ENCODE peak calls at places on chromosome 20, in seven cellular contexts. S is astrocyte of the spinal cord; O is NCI-H1417; M is NCI-H510A treated with DMSO at 0.1 percent for 48 hours; D is stimulated activated CD4-positive, alpha-beta T cell treated with anti-CD3 and anti-CD28 coated beads, Interleukin-2, amount 100 ng/mL, for 48 hours; L is small intestine; P is HS-27A. I is an unnamed sample.
A peak's percentile ranks its signal among the peaks of the same experiment; 100 is the strongest.

GRCh38 chr20:25273046-25273445 is 25.2 kb downstream of the PYGB start:
- DNase-seq in M (no peak), P (no peak), D (no peak), L (no peak), O (no peak), S (no peak), I (no peak)

GRCh38 chr20:48051810-48052491 is 266.7 kb upstream of the SULF2 start:
- DNase-seq in P (no peak), S (peak; percentile 67), L (no peak), D (no peak), O (no peak), M (no peak), I (peak; percentile 64)

GRCh38 chr20:34292496-34292895 is 10.7 kb downstream of the AHCY start:
- DNase-seq in D (no peak), S (no peak), O (no peak), P (no peak), L (no peak), M (no peak), I (no peak)

GRCh38 chr20:63216041-63216848 is at the start of gene YTHDF1:
- DNase-seq in O (peak; percentile 98), M (peak; percentile 93), S (peak; percentile 94), L (peak; percentile 97), P (peak; percentile 82), D (peak; percentile 93), I (peak; percentile 99)

GRCh38 chr20:43799150-43799711 is 72.4 kb upstream of the GTSF1L start:
- DNase-seq in M (no peak), O (peak; percentile 63), L (no peak), S (no peak), D (no peak), P (no peak), I (no peak)

GRCh38 chr20:34058831-34059230 is 53.2 kb downstream of the EIF2S2 start:
- DNase-seq in M (peak; percentile 69), D (no peak), O (peak; percentile 85), L (no peak), S (peak; percentile 23), P (no peak), I (no peak)

GRCh38 chr20:11234181-11234969 is 560.6 kb upstream of the JAG1 start:
- DNase-seq in O (peak; percentile 26), M (no peak), D (no peak), L (no peak), P (no peak), S (no peak), I (no peak)

GRCh38 chr20:29079769-29080690 is 2177.4 kb upstream of the DEFB115 start:
- DNase-seq in M (no peak), S (no peak), L (peak; percentile 72), O (no peak), P (peak; percentile 12), D (no peak), I (no peak)

GRCh38 chr20:36311854-36312723 is 6.0 kb downstream of the DLGAP4 start:
- DNase-seq in L (no peak), P (no peak), S (no peak), O (no peak), M (no peak), D (no peak), I (no peak)

GRCh38 chr20:43379239-43379917 is 78.3 kb upstream of the SRSF6 start:
- DNase-seq in L (no peak), O (no peak), S (peak; percentile 3), P (peak; percentile 24), D (no peak), M (no peak), I (peak; percentile 40)

GRCh38 chr20:50304501-50304856 is 113.8 kb downstream of the CEBPB start:
- DNase-seq in O (no peak), S (peak; percentile 50), P (no peak), D (no peak), M (no peak), L (no peak), I (no peak)

GRCh38 chr20:10090588-10091166 is 55.9 kb downstream of the ANKEF1 start:
- DNase-seq in S (peak; percentile 68), M (peak; percentile 82), O (peak; percentile 85), D (no peak), P (no peak), L (peak; percentile 60), I (no peak)

GRCh38 chr20:58511861-58512260 is 3.3 kb downstream of the APCDD1L start:
- DNase-seq in M (no peak), L (no peak), S (no peak), O (peak; percentile 20), D (no peak), P (no peak), I (no peak)

GRCh38 chr20:58651823-58652605 is 931 bp downstream of the STX16 start:
- DNase-seq in L (peak; percentile 80), O (peak; percentile 79), D (peak; percentile 35), M (peak; percentile 24), S (peak; percentile 92), P (no peak), I (peak; percentile 95)

GRCh38 chr20:50433001-50433400 is 77.2 kb upstream of the PTPN1 start:
- DNase-seq in M (no peak), S (no peak), L (no peak), P (no peak), O (no peak), D (no peak), I (no peak)

GRCh38 chr20:25277051-25277801 is 29.3 kb downstream of the PYGB start:
- DNase-seq in P (no peak), S (no peak), M (no peak), L (no peak), D (no peak), O (no peak), I (no peak)

GRCh38 chr20:32441638-32442037 is 83.5 kb downstream of the ASXL1 start:
- DNase-seq in P (no peak), D (no peak), S (no peak), O (no peak), L (no peak), M (no peak), I (no peak)

GRCh38 chr20:21511850-21512633 is 1.8 kb downstream of the NKX2-2 start:
- DNase-seq in L (no peak), D (no peak), M (no peak), O (no peak), S (no peak), P (no peak), I (no peak)

GRCh38 chr20:36219671-36220220 is 16.5 kb upstream of the AAR2 start:
- DNase-seq in P (no peak), O (no peak), D (no peak), M (no peak), S (no peak), L (no peak), I (no peak)

GRCh38 chr20:848218-848617 is 14.7 kb downstream of the FAM110A start:
- DNase-seq in D (no peak), M (no peak), L (no peak), P (no peak), O (peak; percentile 42), S (no peak), I (no peak)

GRCh38 chr20:58361549-58361948 is 27.5 kb upstream of the VAPB start:
- DNase-seq in L (no peak), O (no peak), M (no peak), S (peak; percentile 31), D (no peak), P (no peak), I (no peak)

GRCh38 chr20:48615871-48616270 is 211.9 kb downstream of the PREX1 start:
- DNase-seq in L (no peak), P (no peak), O (no peak), S (no peak), D (no peak), M (no peak), I (no peak)

GRCh38 chr20:59177266-59178250 is 13.9 kb downstream of the ZNF831 start:
- DNase-seq in M (no peak), S (no peak), D (no peak), P (no peak), L (peak; percentile 51), O (no peak), I (no peak)

GRCh38 chr20:25540273-25540672 is 45.1 kb downstream of the NINL start:
- DNase-seq in O (no peak), P (no peak), M (no peak), D (no peak), L (peak; percentile 72), S (peak; percentile 20), I (no peak)

I was measured in H54.